ENCODE peak calls at places on chromosome 1, in six cellular contexts. One of them, this sample, is unnamed.

GRCh38 chr1:179933219-179933618 is 21.4 kb upstream of the CEP350 start:
- DNase-seq in fibroblast of lung: no peak
- DNase-seq in T-helper 1 cell: no peak
- DNase-seq in neural crest cell: no peak
- DNase-seq in endothelial cell: no peak
- DNase-seq in endodermal cell: no peak
- DNase-seq in this sample: no peak

GRCh38 chr1:35706846-35707245 is 11.8 kb downstream of the C1orf216 start:
- DNase-seq in endodermal cell: no peak
- DNase-seq in T-helper 1 cell: no peak
- DNase-seq in neural crest cell: no peak
- DNase-seq in endothelial cell: no peak
- DNase-seq in fibroblast of lung: no peak
- DNase-seq in this sample: no peak

GRCh38 chr1:151196292-151196800 is 2.0 kb upstream of the PIP5K1A start:
- DNase-seq in endodermal cell: peak; percentile 69
- DNase-seq in T-helper 1 cell: no peak
- DNase-seq in endothelial cell: peak; percentile 45
- DNase-seq in neural crest cell: peak; percentile 44
- DNase-seq in fibroblast of lung: peak; percentile 89
- DNase-seq in this sample: peak; percentile 95

GRCh38 chr1:20727746-20728316 is 4.7 kb downstream of the SH2D5 start:
- DNase-seq in neural crest cell: no peak
- DNase-seq in endodermal cell: peak; percentile 85
- DNase-seq in fibroblast of lung: no peak
- DNase-seq in endothelial cell: no peak
- DNase-seq in T-helper 1 cell: no peak
- DNase-seq in this sample: peak; percentile 60

GRCh38 chr1:155075535-155075934 is 3.1 kb upstream of the EFNA3 start:
- DNase-seq in endothelial cell: no peak
- DNase-seq in fibroblast of lung: no peak
- DNase-seq in neural crest cell: no peak
- DNase-seq in T-helper 1 cell: no peak
- DNase-seq in endodermal cell: no peak
- DNase-seq in this sample: no peak

GRCh38 chr1:89873757-89874156 is 52.9 kb downstream of the LRRC8D start:
- DNase-seq in endodermal cell: no peak
- DNase-seq in endothelial cell: no peak
- DNase-seq in fibroblast of lung: peak; percentile 58
- DNase-seq in neural crest cell: no peak
- DNase-seq in T-helper 1 cell: no peak
- DNase-seq in this sample: peak; percentile 86

GRCh38 chr1:178486100-178487069 is 10.4 kb downstream of the CLEC20A start:
- DNase-seq in endothelial cell: no peak
- DNase-seq in T-helper 1 cell: no peak
- DNase-seq in fibroblast of lung: no peak
- DNase-seq in endodermal cell: no peak
- DNase-seq in neural crest cell: no peak
- DNase-seq in this sample: no peak

GRCh38 chr1:115762792-115763191 is 5.7 kb downstream of the CASQ2 start:
- DNase-seq in fibroblast of lung: no peak
- DNase-seq in neural crest cell: no peak
- DNase-seq in endothelial cell: no peak
- DNase-seq in T-helper 1 cell: no peak
- DNase-seq in endodermal cell: no peak
- DNase-seq in this sample: no peak

GRCh38 chr1:55276671-55277376 is 61.7 kb upstream of the USP24 start:
- DNase-seq in endodermal cell: no peak
- DNase-seq in endothelial cell: no peak
- DNase-seq in neural crest cell: no peak
- DNase-seq in T-helper 1 cell: no peak
- DNase-seq in fibroblast of lung: no peak
- DNase-seq in this sample: no peak

GRCh38 chr1:206905295-206906164 is 8.3 kb downstream of the IL24 start:
- DNase-seq in T-helper 1 cell: no peak
- DNase-seq in fibroblast of lung: peak; percentile 71
- DNase-seq in neural crest cell: no peak
- DNase-seq in endodermal cell: no peak
- DNase-seq in endothelial cell: no peak
- DNase-seq in this sample: peak; percentile 79

GRCh38 chr1:31955917-31956736 is 18.0 kb upstream of the PTP4A2 start:
- DNase-seq in fibroblast of lung: peak; percentile 100
- DNase-seq in neural crest cell: no peak
- DNase-seq in endodermal cell: peak; percentile 87
- DNase-seq in endothelial cell: peak; percentile 20
- DNase-seq in T-helper 1 cell: peak; percentile 53
- DNase-seq in this sample: peak; percentile 80

GRCh38 chr1:22592051-22592450 is 28.8 kb downstream of the EPHA8 start:
- DNase-seq in fibroblast of lung: no peak
- DNase-seq in neural crest cell: no peak
- DNase-seq in endothelial cell: no peak
- DNase-seq in T-helper 1 cell: no peak
- DNase-seq in endodermal cell: no peak
- DNase-seq in this sample: no peak

GRCh38 chr1:228029281-228029680 is 22.5 kb downstream of the WNT3A start:
- DNase-seq in T-helper 1 cell: no peak
- DNase-seq in fibroblast of lung: no peak
- DNase-seq in endodermal cell: peak; percentile 28
- DNase-seq in endothelial cell: no peak
- DNase-seq in neural crest cell: no peak
- DNase-seq in this sample: no peak

GRCh38 chr1:180640531-180640949 is 8.7 kb downstream of the XPR1 start:
- DNase-seq in endothelial cell: no peak
- DNase-seq in T-helper 1 cell: no peak
- DNase-seq in neural crest cell: no peak
- DNase-seq in endodermal cell: no peak
- DNase-seq in fibroblast of lung: no peak
- DNase-seq in this sample: no peak

GRCh38 chr1:243848165-243849088 is 1.6 kb downstream of the AKT3 start:
- DNase-seq in fibroblast of lung: no peak
- DNase-seq in neural crest cell: no peak
- DNase-seq in endothelial cell: no peak
- DNase-seq in T-helper 1 cell: no peak
- DNase-seq in endodermal cell: no peak
- DNase-seq in this sample: no peak

GRCh38 chr1:1080122-1080753 is 6.1 kb upstream of the RNF223 start:
- DNase-seq in endothelial cell: peak; percentile 68
- DNase-seq in fibroblast of lung: peak; percentile 21
- DNase-seq in endodermal cell: peak; percentile 94
- DNase-seq in neural crest cell: no peak
- DNase-seq in T-helper 1 cell: no peak
- DNase-seq in this sample: peak; percentile 76